ENCODE peak calls at places on chromosomes 6 and 20, in four cellular contexts. One of them, this sample, is unnamed.

GRCh38 chr20:45368221-45368980 is 5.4 kb downstream of the SYS1 start:
- DNase-seq in heart left ventricle: no peak
- DNase-seq in GM04503: no peak
- DNase-seq in hepatocyte: no peak
- DNase-seq in this sample: no peak

GRCh38 chr6:90107721-90108364 is 188.8 kb downstream of the BACH2 start:
- DNase-seq in hepatocyte: no peak
- DNase-seq in GM04503: no peak
- DNase-seq in heart left ventricle: no peak
- DNase-seq in this sample: no peak

GRCh38 chr6:150874184-150874583 is 8.7 kb downstream of the MTHFD1L start:
- DNase-seq in GM04503: no peak
- DNase-seq in heart left ventricle: no peak
- DNase-seq in hepatocyte: no peak
- DNase-seq in this sample: no peak

GRCh38 chr20:40463171-40463570 is 225.9 kb downstream of the MAFB start:
- DNase-seq in hepatocyte: no peak
- DNase-seq in GM04503: no peak
- DNase-seq in heart left ventricle: no peak
- DNase-seq in this sample: no peak

GRCh38 chr6:12528581-12529363 is 187.8 kb upstream of the PHACTR1 start:
- DNase-seq in heart left ventricle: no peak
- DNase-seq in hepatocyte: peak
- DNase-seq in GM04503: no peak
- DNase-seq in this sample: no peak

GRCh38 chr6:42819803-42820508 is 38.1 kb downstream of the BICRAL start:
- DNase-seq in hepatocyte: no peak
- DNase-seq in heart left ventricle: no peak
- DNase-seq in GM04503: no peak
- DNase-seq in this sample: no peak

GRCh38 chr6:136564170-136564569 is 13.9 kb upstream of the MAP7 start:
- DNase-seq in heart left ventricle: no peak
- DNase-seq in hepatocyte: no peak
- DNase-seq in GM04503: no peak
- DNase-seq in this sample: no peak

GRCh38 chr6:27157461-27158315 is 89.8 kb upstream of the PRSS16 start:
- DNase-seq in GM04503: no peak
- DNase-seq in hepatocyte: peak
- DNase-seq in heart left ventricle: peak
- DNase-seq in this sample: no peak

GRCh38 chr20:6074145-6074561 is 20.3 kb upstream of the LRRN4 start:
- DNase-seq in heart left ventricle: no peak
- DNase-seq in GM04503: peak
- DNase-seq in hepatocyte: peak
- DNase-seq in this sample: no peak

GRCh38 chr6:42041131-42042055 is 8.9 kb upstream of the TAF8 start:
- DNase-seq in heart left ventricle: peak
- DNase-seq in GM04503: no peak
- DNase-seq in hepatocyte: no peak
- DNase-seq in this sample: no peak

GRCh38 chr6:110617057-110617456 is 140.6 kb upstream of the SLC22A16 start:
- DNase-seq in GM04503: no peak
- DNase-seq in hepatocyte: no peak
- DNase-seq in heart left ventricle: no peak
- DNase-seq in this sample: no peak

GRCh38 chr20:3068986-3069900 is 2.2 kb upstream of the OXT start:
- DNase-seq in heart left ventricle: no peak
- DNase-seq in hepatocyte: no peak
- DNase-seq in GM04503: no peak
- DNase-seq in this sample: no peak

GRCh38 chr20:32356935-32357868 is 929 bp upstream of the ASXL1 start:
- DNase-seq in GM04503: no peak
- DNase-seq in heart left ventricle: no peak
- DNase-seq in hepatocyte: peak
- DNase-seq in this sample: no peak

GRCh38 chr20:49346682-49347081 is 68.8 kb upstream of the ZNFX1 start:
- DNase-seq in hepatocyte: no peak
- DNase-seq in heart left ventricle: no peak
- DNase-seq in GM04503: no peak
- DNase-seq in this sample: no peak

GRCh38 chr6:90885611-90886056 is 298.8 kb upstream of the MAP3K7 start:
- DNase-seq in hepatocyte: no peak
- DNase-seq in GM04503: no peak
- DNase-seq in heart left ventricle: no peak
- DNase-seq in this sample: no peak

GRCh38 chr6:154981071-154981373 is 14.1 kb upstream of the TIAM2 start:
- DNase-seq in hepatocyte: peak
- DNase-seq in GM04503: no peak
- DNase-seq in heart left ventricle: no peak
- DNase-seq in this sample: no peak

GRCh38 chr6:141401851-141402250 is 730.9 kb upstream of the GJE1 start:
- DNase-seq in heart left ventricle: no peak
- DNase-seq in GM04503: no peak
- DNase-seq in hepatocyte: peak
- DNase-seq in this sample: no peak

GRCh38 chr6:16249971-16250370 is 11.6 kb downstream of the GMPR start:
- DNase-seq in heart left ventricle: no peak
- DNase-seq in GM04503: no peak
- DNase-seq in hepatocyte: no peak
- DNase-seq in this sample: no peak

GRCh38 chr6:113352029-113352801 is 504.9 kb upstream of the MARCKS start:
- DNase-seq in GM04503: peak
- DNase-seq in hepatocyte: peak
- DNase-seq in heart left ventricle: no peak
- DNase-seq in this sample: no peak

GRCh38 chr20:21609981-21610380 is 95.5 kb upstream of the PAX1 start:
- DNase-seq in heart left ventricle: no peak
- DNase-seq in GM04503: no peak
- DNase-seq in hepatocyte: no peak
- DNase-seq in this sample: no peak

GRCh38 chr6:101146389-101146788 is 247.1 kb upstream of the GRIK2 start:
- DNase-seq in GM04503: no peak
- DNase-seq in hepatocyte: no peak
- DNase-seq in heart left ventricle: no peak
- DNase-seq in this sample: no peak

GRCh38 chr6:12482386-12482785 is 192.2 kb downstream of the EDN1 start:
- DNase-seq in heart left ventricle: no peak
- DNase-seq in hepatocyte: peak
- DNase-seq in GM04503: no peak
- DNase-seq in this sample: no peak

GRCh38 chr20:18003897-18004296 is 35.1 kb downstream of the MGME1 start:
- DNase-seq in hepatocyte: no peak
- DNase-seq in GM04503: no peak
- DNase-seq in heart left ventricle: no peak
- DNase-seq in this sample: no peak

GRCh38 chr6:138555294-138555988 is 56.1 kb upstream of the NHSL1 start:
- DNase-seq in GM04503: no peak
- DNase-seq in heart left ventricle: no peak
- DNase-seq in hepatocyte: no peak
- DNase-seq in this sample: no peak

This sample was measured in BJ.